ENCODE peak calls at places on chromosomes 11 and 22, in nine cellular contexts. One of them, this sample, is unnamed. For H3K4me1, the result is how much of the 10 kb centered on the place peaks cover.

GRCh38 chr11:114811971-114812370 is 133.6 kb downstream of the NXPE2 start:
- DNase-seq in uterus: no peak
- DNase-seq in ovary: no peak
- DNase-seq in colonic mucosa: no peak
- DNase-seq in CD4-positive, alpha-beta memory T cell: no peak
- DNase-seq in CD4-positive, CD25-positive, alpha-beta regulatory T cell: no peak
- DNase-seq in mucosa of descending colon: no peak
- DNase-seq in aorta: no peak
- DNase-seq in heart left ventricle: no peak
- DNase-seq in this sample: no peak

GRCh38 chr11:27456140-27456801 is 16.3 kb downstream of the LGR4 start:
- DNase-seq in heart left ventricle: no peak
- DNase-seq in mucosa of descending colon: no peak
- DNase-seq in aorta: no peak
- DNase-seq in uterus: no peak
- DNase-seq in CD4-positive, CD25-positive, alpha-beta regulatory T cell: no peak
- DNase-seq in CD4-positive, alpha-beta memory T cell: no peak
- DNase-seq in colonic mucosa: no peak
- DNase-seq in ovary: no peak
- DNase-seq in this sample: no peak

GRCh38 chr11:119797137-119797611 is 68.2 kb upstream of the NECTIN1 start:
- DNase-seq in heart left ventricle: no peak
- DNase-seq in CD4-positive, alpha-beta memory T cell: no peak
- DNase-seq in uterus: no peak
- DNase-seq in ovary: no peak
- DNase-seq in colonic mucosa: no peak
- DNase-seq in aorta: peak
- DNase-seq in mucosa of descending colon: no peak
- DNase-seq in CD4-positive, CD25-positive, alpha-beta regulatory T cell: no peak
- DNase-seq in this sample: no peak

GRCh38 chr11:75946531-75947530 is 131.8 kb downstream of the UVRAG start:
- DNase-seq in CD4-positive, CD25-positive, alpha-beta regulatory T cell: no peak
- DNase-seq in uterus: no peak
- DNase-seq in CD4-positive, alpha-beta memory T cell: no peak
- DNase-seq in heart left ventricle: peak
- DNase-seq in ovary: no peak
- DNase-seq in colonic mucosa: peak
- DNase-seq in aorta: no peak
- DNase-seq in mucosa of descending colon: peak
- DNase-seq in this sample: no peak

GRCh38 chr22:35310556-35311550 is 11.2 kb downstream of the TOM1 start:
- DNase-seq in heart left ventricle: no peak
- DNase-seq in colonic mucosa: peak
- DNase-seq in ovary: peak
- DNase-seq in mucosa of descending colon: peak
- DNase-seq in uterus: no peak
- DNase-seq in CD4-positive, CD25-positive, alpha-beta regulatory T cell: no peak
- DNase-seq in aorta: peak
- DNase-seq in CD4-positive, alpha-beta memory T cell: no peak
- DNase-seq in this sample: peak

GRCh38 chr11:13384837-13385417 is 78.1 kb downstream of the BTBD10 start:
- DNase-seq in colonic mucosa: peak
- DNase-seq in mucosa of descending colon: no peak
- DNase-seq in aorta: no peak
- DNase-seq in uterus: no peak
- DNase-seq in CD4-positive, alpha-beta memory T cell: no peak
- DNase-seq in heart left ventricle: no peak
- DNase-seq in CD4-positive, CD25-positive, alpha-beta regulatory T cell: peak
- DNase-seq in ovary: peak
- DNase-seq in this sample: peak

GRCh38 chr11:65855927-65856363 is 2.0 kb downstream of the CFL1 start:
- DNase-seq in aorta: peak
- DNase-seq in mucosa of descending colon: peak
- DNase-seq in CD4-positive, CD25-positive, alpha-beta regulatory T cell: no peak
- DNase-seq in CD4-positive, alpha-beta memory T cell: no peak
- DNase-seq in uterus: no peak
- DNase-seq in heart left ventricle: no peak
- DNase-seq in ovary: peak
- DNase-seq in colonic mucosa: no peak
- DNase-seq in this sample: no peak

GRCh38 chr22:12601870-12602779 is 2925.9 kb upstream of the OR11H1 start:
- DNase-seq in uterus: no peak
- DNase-seq in ovary: peak
- DNase-seq in colonic mucosa: no peak
- DNase-seq in CD4-positive, alpha-beta memory T cell: peak
- DNase-seq in CD4-positive, CD25-positive, alpha-beta regulatory T cell: no peak
- DNase-seq in heart left ventricle: no peak
- DNase-seq in mucosa of descending colon: peak
- DNase-seq in aorta: peak
- DNase-seq in this sample: no peak

GRCh38 chr11:95596011-95596489 is 193.5 kb downstream of the FAM76B start:
- DNase-seq in heart left ventricle: no peak
- DNase-seq in uterus: no peak
- DNase-seq in mucosa of descending colon: no peak
- DNase-seq in CD4-positive, CD25-positive, alpha-beta regulatory T cell: no peak
- DNase-seq in ovary: no peak
- DNase-seq in CD4-positive, alpha-beta memory T cell: no peak
- DNase-seq in aorta: no peak
- DNase-seq in colonic mucosa: no peak
- DNase-seq in this sample: no peak

DNA sequence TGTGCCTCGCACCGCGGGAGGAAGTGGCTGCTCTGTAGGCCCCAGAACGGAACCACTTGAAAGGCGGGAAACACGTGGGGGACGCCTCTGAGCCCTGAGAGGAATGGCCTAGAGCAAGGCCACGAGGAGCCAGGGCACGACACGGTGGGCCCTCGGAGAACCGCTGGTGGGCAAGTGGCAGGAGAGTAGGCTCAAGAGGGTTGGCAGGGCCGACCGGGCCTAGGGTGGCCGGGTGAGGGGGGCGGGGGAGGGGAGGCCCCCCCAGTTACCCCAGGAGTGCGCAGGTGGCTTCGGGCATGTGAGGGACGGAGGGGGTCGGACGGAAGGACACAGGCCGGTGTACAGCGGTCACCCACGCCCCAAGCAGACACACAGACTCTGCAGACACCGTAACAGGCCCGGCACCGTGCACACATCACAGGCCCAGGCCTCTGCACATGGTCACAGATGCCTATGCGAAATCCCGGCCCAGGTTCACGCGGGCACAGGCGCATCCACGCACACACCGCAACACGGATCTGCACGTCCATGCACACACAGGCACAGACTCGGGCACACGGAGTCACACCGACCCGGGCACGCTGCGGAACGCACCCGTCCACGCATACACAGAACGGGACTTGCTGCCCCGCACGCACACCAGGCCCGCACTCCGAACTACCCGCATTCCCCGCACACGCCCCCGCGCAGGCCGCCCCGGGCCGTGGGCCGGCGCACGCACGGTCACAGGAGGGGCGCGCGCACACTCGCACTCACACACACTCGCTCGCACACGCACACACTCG is at the start of gene MGAT3:
- DNase-seq in CD4-positive, alpha-beta memory T cell: no peak
- DNase-seq in ovary: no peak
- DNase-seq in aorta: peak
- DNase-seq in colonic mucosa: no peak
- DNase-seq in heart left ventricle: no peak
- DNase-seq in uterus: no peak
- DNase-seq in CD4-positive, CD25-positive, alpha-beta regulatory T cell: no peak
- DNase-seq in mucosa of descending colon: no peak
- DNase-seq in this sample: no peak
- H3K4me3 ChIP-seq in CD4-positive, alpha-beta memory T cell: no peak
- H3K4me3 ChIP-seq in ovary: peak
- H3K4me3 ChIP-seq in aorta: peak
- H3K4me3 ChIP-seq in colonic mucosa: peak
- H3K4me3 ChIP-seq in heart left ventricle: peak
- H3K4me3 ChIP-seq in uterus: peak
- H3K4me3 ChIP-seq in CD4-positive, CD25-positive, alpha-beta regulatory T cell: no peak
- H3K4me3 ChIP-seq in mucosa of descending colon: no peak
- H3K4me3 ChIP-seq in this sample: no peak

GRCh38 chr11:7986768-7987559 is at the start of gene EIF3F:
- DNase-seq in aorta: peak
- DNase-seq in ovary: peak
- DNase-seq in mucosa of descending colon: peak
- DNase-seq in colonic mucosa: peak
- DNase-seq in CD4-positive, CD25-positive, alpha-beta regulatory T cell: peak
- DNase-seq in heart left ventricle: peak
- DNase-seq in uterus: peak
- DNase-seq in CD4-positive, alpha-beta memory T cell: peak
- DNase-seq in this sample: peak
- H3K4me1 ChIP-seq in aorta: under half
- H3K4me1 ChIP-seq in ovary: under half
- H3K4me1 ChIP-seq in mucosa of descending colon: under half
- H3K4me1 ChIP-seq in colonic mucosa: under half
- H3K4me1 ChIP-seq in CD4-positive, CD25-positive, alpha-beta regulatory T cell: under half
- H3K4me1 ChIP-seq in heart left ventricle: under half
- H3K4me1 ChIP-seq in uterus: under half
- H3K4me1 ChIP-seq in CD4-positive, alpha-beta memory T cell: under half
- H3K4me1 ChIP-seq in this sample: under half

GRCh38 chr11:123560001-123560400 is 94.4 kb downstream of the SCN3B start:
- DNase-seq in CD4-positive, CD25-positive, alpha-beta regulatory T cell: peak
- DNase-seq in mucosa of descending colon: no peak
- DNase-seq in colonic mucosa: no peak
- DNase-seq in CD4-positive, alpha-beta memory T cell: no peak
- DNase-seq in uterus: peak
- DNase-seq in ovary: peak
- DNase-seq in heart left ventricle: peak
- DNase-seq in aorta: peak
- DNase-seq in this sample: peak
- H3K4me3 ChIP-seq in CD4-positive, CD25-positive, alpha-beta regulatory T cell: no peak
- H3K4me3 ChIP-seq in mucosa of descending colon: no peak
- H3K4me3 ChIP-seq in colonic mucosa: peak
- H3K4me3 ChIP-seq in CD4-positive, alpha-beta memory T cell: no peak
- H3K4me3 ChIP-seq in uterus: peak
- H3K4me3 ChIP-seq in ovary: peak
- H3K4me3 ChIP-seq in heart left ventricle: peak
- H3K4me3 ChIP-seq in aorta: peak
- H3K4me3 ChIP-seq in this sample: peak

DNA sequence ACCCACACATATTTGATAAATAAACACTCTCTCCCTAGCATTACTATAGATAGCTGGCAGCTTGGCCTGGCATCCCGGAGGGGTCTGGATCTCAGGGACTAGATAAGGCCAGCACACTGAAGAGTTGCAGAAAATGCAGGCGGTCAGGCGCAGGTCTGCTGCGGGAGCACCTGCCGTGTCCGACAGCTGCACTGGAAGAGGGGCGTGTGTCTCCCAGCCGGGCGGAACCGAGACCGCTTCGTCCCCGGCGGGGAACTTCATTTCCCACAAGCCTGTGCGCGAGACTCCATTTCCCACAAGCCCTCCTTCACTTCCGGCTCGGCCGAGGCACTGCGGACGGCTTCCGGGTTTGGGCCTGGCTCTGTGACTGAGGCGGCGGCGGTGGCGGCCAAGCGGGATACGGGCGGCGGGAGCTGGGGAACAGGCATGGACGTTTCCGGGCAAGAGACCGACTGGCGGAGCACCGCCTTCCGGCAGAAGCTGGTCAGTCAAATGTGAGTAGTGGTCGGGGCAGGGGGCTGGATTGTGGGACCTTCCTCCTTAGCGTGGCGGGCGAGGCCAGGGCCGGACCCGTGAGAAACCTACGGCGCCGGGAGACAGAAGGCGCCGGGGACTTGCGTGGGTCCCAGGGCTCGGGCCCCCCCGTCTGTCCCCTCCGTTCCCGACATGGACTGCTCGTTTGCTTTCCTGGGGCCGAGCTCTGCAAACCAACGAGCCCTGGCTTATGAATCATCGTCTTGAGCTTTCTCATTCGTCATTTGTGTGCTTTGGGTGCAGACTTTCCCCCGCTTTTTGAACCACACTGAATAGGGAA is at the start of gene MED15:
- DNase-seq in CD4-positive, CD25-positive, alpha-beta regulatory T cell: peak
- DNase-seq in uterus: peak
- DNase-seq in mucosa of descending colon: peak
- DNase-seq in aorta: peak
- DNase-seq in heart left ventricle: peak
- DNase-seq in colonic mucosa: peak
- DNase-seq in ovary: peak
- DNase-seq in CD4-positive, alpha-beta memory T cell: peak
- DNase-seq in this sample: peak
- H3K4me1 ChIP-seq in CD4-positive, CD25-positive, alpha-beta regulatory T cell: under half
- H3K4me1 ChIP-seq in uterus: under half
- H3K4me1 ChIP-seq in mucosa of descending colon: under half
- H3K4me1 ChIP-seq in aorta: under half
- H3K4me1 ChIP-seq in heart left ventricle: under half
- H3K4me1 ChIP-seq in colonic mucosa: under half
- H3K4me1 ChIP-seq in ovary: under half
- H3K4me1 ChIP-seq in CD4-positive, alpha-beta memory T cell: under half
- H3K4me1 ChIP-seq in this sample: under half

DNA sequence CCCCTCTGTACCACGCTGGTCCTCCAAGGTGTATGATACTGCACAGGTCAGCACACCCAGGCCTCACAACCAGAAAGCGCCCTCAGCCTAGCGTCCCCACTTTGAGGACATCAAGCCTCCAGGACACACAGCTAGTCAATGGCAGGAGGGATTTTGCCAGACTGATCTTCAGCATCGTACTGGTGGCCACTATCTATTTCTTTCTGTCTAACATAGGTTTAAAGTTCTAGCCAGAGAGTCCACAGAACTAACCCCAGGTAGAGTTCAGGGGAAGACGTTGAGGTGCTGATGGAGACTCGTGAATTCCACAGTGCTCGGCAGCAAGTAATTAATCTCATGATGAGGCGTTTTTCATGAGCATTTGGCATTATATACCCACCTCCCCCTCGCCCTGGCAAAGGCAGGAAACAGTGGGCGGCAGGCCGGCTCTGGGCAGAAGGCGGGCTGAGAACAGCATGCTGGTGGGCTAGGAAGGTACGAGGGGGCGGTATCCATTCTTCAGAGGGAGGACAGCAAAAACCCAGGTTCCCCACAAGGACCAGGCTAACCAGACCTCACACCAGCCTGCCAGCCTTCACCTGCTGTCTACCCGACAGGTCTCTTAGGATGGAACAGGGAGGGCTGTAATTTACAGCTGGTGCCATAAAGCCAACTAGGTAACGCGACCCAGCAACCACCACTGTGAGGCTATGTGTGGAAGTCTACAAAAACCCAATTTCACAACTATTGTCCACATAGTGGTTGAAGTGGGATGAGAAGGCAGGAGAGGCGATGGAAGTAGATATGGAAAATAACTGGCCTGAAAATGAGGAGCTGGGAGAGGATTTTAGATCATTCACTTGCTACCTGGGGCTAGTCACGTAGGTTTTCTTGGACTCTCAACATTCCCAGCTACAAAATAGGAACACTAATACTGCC is 18.5 kb downstream of the MYH9 start:
- DNase-seq in mucosa of descending colon: no peak
- DNase-seq in ovary: no peak
- DNase-seq in CD4-positive, CD25-positive, alpha-beta regulatory T cell: no peak
- DNase-seq in uterus: no peak
- DNase-seq in heart left ventricle: peak
- DNase-seq in aorta: no peak
- DNase-seq in CD4-positive, alpha-beta memory T cell: no peak
- DNase-seq in colonic mucosa: no peak
- DNase-seq in this sample: no peak
- H3K4me3 ChIP-seq in mucosa of descending colon: no peak
- H3K4me3 ChIP-seq in ovary: peak
- H3K4me3 ChIP-seq in CD4-positive, CD25-positive, alpha-beta regulatory T cell: peak
- H3K4me3 ChIP-seq in uterus: peak
- H3K4me3 ChIP-seq in heart left ventricle: peak
- H3K4me3 ChIP-seq in aorta: no peak
- H3K4me3 ChIP-seq in CD4-positive, alpha-beta memory T cell: peak
- H3K4me3 ChIP-seq in colonic mucosa: no peak
- H3K4me3 ChIP-seq in this sample: no peak

GRCh38 chr22:16956290-16956689 is 51.7 kb downstream of the GAB4 start:
- DNase-seq in heart left ventricle: no peak
- DNase-seq in aorta: no peak
- DNase-seq in mucosa of descending colon: no peak
- DNase-seq in ovary: no peak
- DNase-seq in uterus: no peak
- DNase-seq in CD4-positive, CD25-positive, alpha-beta regulatory T cell: no peak
- DNase-seq in CD4-positive, alpha-beta memory T cell: no peak
- DNase-seq in colonic mucosa: no peak
- DNase-seq in this sample: no peak
- H3K4me1 ChIP-seq in heart left ventricle: under half
- H3K4me1 ChIP-seq in aorta: under half
- H3K4me1 ChIP-seq in mucosa of descending colon: under half
- H3K4me1 ChIP-seq in ovary: under half
- H3K4me1 ChIP-seq in uterus: under half
- H3K4me1 ChIP-seq in CD4-positive, CD25-positive, alpha-beta regulatory T cell: under half
- H3K4me1 ChIP-seq in CD4-positive, alpha-beta memory T cell: under half
- H3K4me1 ChIP-seq in colonic mucosa: under half
- H3K4me1 ChIP-seq in this sample: under half

This sample was measured in body of pancreas.